ENCODE peak calls at places on chromosome X, in eight cellular contexts. One of them, this sample, is unnamed. For H3K4me1, the result is how much of the 10 kb centered on the place peaks cover.

GRCh38 chrX:1531106-1531890 is 5.7 kb downstream of the P2RY8 start:
- ATAC-seq in lung: no peak
- ATAC-seq in heart left ventricle: no peak
- ATAC-seq in foreskin keratinocyte: no peak
- ATAC-seq in upper lobe of left lung: no peak
- ATAC-seq in heart right ventricle: no peak
- ATAC-seq in HCT116: no peak
- ATAC-seq in A549: no peak
- ATAC-seq in this sample: no peak

GRCh38 chrX:132957211-132958085 is 981 bp downstream of the HS6ST2 start:
- ATAC-seq in lung: peak
- ATAC-seq in heart left ventricle: no peak
- ATAC-seq in foreskin keratinocyte: peak
- ATAC-seq in upper lobe of left lung: peak
- ATAC-seq in heart right ventricle: no peak
- ATAC-seq in HCT116: peak
- ATAC-seq in A549: peak
- ATAC-seq in this sample: no peak

GRCh38 chrX:108699368-108699767 is 37.0 kb downstream of the IRS4 start:
- ATAC-seq in lung: no peak
- ATAC-seq in heart left ventricle: no peak
- ATAC-seq in foreskin keratinocyte: peak
- ATAC-seq in upper lobe of left lung: no peak
- ATAC-seq in heart right ventricle: no peak
- ATAC-seq in HCT116: peak
- ATAC-seq in A549: peak
- ATAC-seq in this sample: no peak

GRCh38 chrX:43446752-43447151 is 209.3 kb upstream of the MAOA start:
- ATAC-seq in lung: no peak
- ATAC-seq in heart left ventricle: no peak
- ATAC-seq in foreskin keratinocyte: no peak
- ATAC-seq in upper lobe of left lung: no peak
- ATAC-seq in heart right ventricle: no peak
- ATAC-seq in HCT116: no peak
- ATAC-seq in A549: no peak
- ATAC-seq in this sample: no peak

GRCh38 chrX:100600769-100601168 is 16.0 kb downstream of the TNMD start:
- ATAC-seq in lung: no peak
- ATAC-seq in heart left ventricle: no peak
- ATAC-seq in foreskin keratinocyte: no peak
- ATAC-seq in upper lobe of left lung: no peak
- ATAC-seq in heart right ventricle: no peak
- ATAC-seq in HCT116: no peak
- ATAC-seq in A549: no peak
- ATAC-seq in this sample: no peak

GRCh38 chrX:57266275-57266674 is 20.2 kb upstream of the FAAH2 start:
- ATAC-seq in lung: no peak
- ATAC-seq in heart left ventricle: no peak
- ATAC-seq in foreskin keratinocyte: no peak
- ATAC-seq in upper lobe of left lung: no peak
- ATAC-seq in heart right ventricle: no peak
- ATAC-seq in HCT116: no peak
- ATAC-seq in A549: no peak
- ATAC-seq in this sample: no peak

GRCh38 chrX:68684291-68684918 is 36.9 kb downstream of the STARD8 start:
- ATAC-seq in lung: peak
- ATAC-seq in heart left ventricle: peak
- ATAC-seq in foreskin keratinocyte: peak
- ATAC-seq in upper lobe of left lung: peak
- ATAC-seq in heart right ventricle: peak
- ATAC-seq in HCT116: no peak
- ATAC-seq in A549: no peak
- ATAC-seq in this sample: peak

GRCh38 chrX:18577400-18577799 is 94.5 kb downstream of the RS1 start:
- ATAC-seq in lung: no peak
- ATAC-seq in heart left ventricle: peak
- ATAC-seq in foreskin keratinocyte: no peak
- ATAC-seq in upper lobe of left lung: no peak
- ATAC-seq in heart right ventricle: no peak
- ATAC-seq in HCT116: no peak
- ATAC-seq in A549: no peak
- ATAC-seq in this sample: no peak

GRCh38 chrX:68686684-68687045 is 39.2 kb downstream of the STARD8 start:
- ATAC-seq in lung: peak
- ATAC-seq in heart left ventricle: peak
- ATAC-seq in foreskin keratinocyte: peak
- ATAC-seq in upper lobe of left lung: peak
- ATAC-seq in heart right ventricle: peak
- ATAC-seq in HCT116: no peak
- ATAC-seq in A549: peak
- ATAC-seq in this sample: peak

GRCh38 chrX:68666580-68666979 is 19.1 kb downstream of the STARD8 start:
- ATAC-seq in lung: no peak
- ATAC-seq in heart left ventricle: peak
- ATAC-seq in foreskin keratinocyte: no peak
- ATAC-seq in upper lobe of left lung: peak
- ATAC-seq in heart right ventricle: peak
- ATAC-seq in HCT116: no peak
- ATAC-seq in A549: no peak
- ATAC-seq in this sample: peak

GRCh38 chrX:76014321-76014720 is 158.5 kb upstream of the PBDC1 start:
- ATAC-seq in lung: no peak
- ATAC-seq in heart left ventricle: no peak
- ATAC-seq in foreskin keratinocyte: no peak
- ATAC-seq in upper lobe of left lung: no peak
- ATAC-seq in heart right ventricle: no peak
- ATAC-seq in HCT116: no peak
- ATAC-seq in A549: no peak
- ATAC-seq in this sample: no peak

GRCh38 chrX:12791253-12792228 is at the start of gene PRPS2:
- ATAC-seq in lung: peak
- ATAC-seq in heart left ventricle: peak
- ATAC-seq in foreskin keratinocyte: peak
- ATAC-seq in upper lobe of left lung: peak
- ATAC-seq in heart right ventricle: peak
- ATAC-seq in HCT116: peak
- ATAC-seq in A549: peak
- ATAC-seq in this sample: peak

GRCh38 chrX:47628980-47629379 is 750 bp downstream of the CFP start:
- ATAC-seq in lung: no peak
- ATAC-seq in heart left ventricle: no peak
- ATAC-seq in foreskin keratinocyte: no peak
- ATAC-seq in upper lobe of left lung: no peak
- ATAC-seq in heart right ventricle: no peak
- ATAC-seq in HCT116: peak
- ATAC-seq in A549: no peak
- ATAC-seq in this sample: no peak

GRCh38 chrX:1493317-1493856 is 40.7 kb upstream of the ASMTL start:
- ATAC-seq in lung: no peak
- ATAC-seq in heart left ventricle: peak
- ATAC-seq in foreskin keratinocyte: no peak
- ATAC-seq in upper lobe of left lung: no peak
- ATAC-seq in heart right ventricle: peak
- ATAC-seq in HCT116: no peak
- ATAC-seq in A549: no peak
- ATAC-seq in this sample: no peak

GRCh38 chrX:8808661-8809060 is 7.5 kb upstream of the FAM9A start:
- ATAC-seq in lung: no peak
- ATAC-seq in heart left ventricle: no peak
- ATAC-seq in foreskin keratinocyte: no peak
- ATAC-seq in upper lobe of left lung: no peak
- ATAC-seq in heart right ventricle: no peak
- ATAC-seq in HCT116: no peak
- ATAC-seq in A549: no peak
- ATAC-seq in this sample: no peak

GRCh38 chrX:109839694-109840358 is 106.8 kb upstream of the ACSL4 start:
- ATAC-seq in lung: no peak
- ATAC-seq in heart left ventricle: peak
- ATAC-seq in foreskin keratinocyte: peak
- ATAC-seq in upper lobe of left lung: peak
- ATAC-seq in heart right ventricle: peak
- ATAC-seq in HCT116: peak
- ATAC-seq in A549: peak
- ATAC-seq in this sample: peak

GRCh38 chrX:74291577-74291963 is 12.4 kb upstream of the ZCCHC13 start:
- ATAC-seq in lung: peak
- ATAC-seq in heart left ventricle: no peak
- ATAC-seq in foreskin keratinocyte: no peak
- ATAC-seq in upper lobe of left lung: no peak
- ATAC-seq in heart right ventricle: no peak
- ATAC-seq in HCT116: no peak
- ATAC-seq in A549: no peak
- ATAC-seq in this sample: no peak

GRCh38 chrX:44235534-44235933 is 107.9 kb downstream of the EFHC2 start:
- ATAC-seq in lung: no peak
- ATAC-seq in heart left ventricle: no peak
- ATAC-seq in foreskin keratinocyte: no peak
- ATAC-seq in upper lobe of left lung: no peak
- ATAC-seq in heart right ventricle: no peak
- ATAC-seq in HCT116: no peak
- ATAC-seq in A549: no peak
- ATAC-seq in this sample: no peak

GRCh38 chrX:40090050-40090804 is 7.5 kb downstream of the BCOR start:
- ATAC-seq in lung: peak
- ATAC-seq in heart left ventricle: peak
- ATAC-seq in foreskin keratinocyte: no peak
- ATAC-seq in upper lobe of left lung: peak
- ATAC-seq in heart right ventricle: peak
- ATAC-seq in HCT116: peak
- ATAC-seq in A549: no peak
- ATAC-seq in this sample: peak

GRCh38 chrX:40090961-40091360 is 6.8 kb downstream of the BCOR start:
- ATAC-seq in lung: no peak
- ATAC-seq in heart left ventricle: no peak
- ATAC-seq in foreskin keratinocyte: no peak
- ATAC-seq in upper lobe of left lung: no peak
- ATAC-seq in heart right ventricle: no peak
- ATAC-seq in HCT116: no peak
- ATAC-seq in A549: no peak
- ATAC-seq in this sample: no peak

GRCh38 chrX:40088299-40088625 is 9.5 kb downstream of the BCOR start:
- ATAC-seq in lung: no peak
- ATAC-seq in heart left ventricle: no peak
- ATAC-seq in foreskin keratinocyte: no peak
- ATAC-seq in upper lobe of left lung: no peak
- ATAC-seq in heart right ventricle: no peak
- ATAC-seq in HCT116: no peak
- ATAC-seq in A549: no peak
- ATAC-seq in this sample: no peak

GRCh38 chrX:40087574-40088298 is 10.0 kb downstream of the BCOR start:
- ATAC-seq in lung: no peak
- ATAC-seq in heart left ventricle: no peak
- ATAC-seq in foreskin keratinocyte: no peak
- ATAC-seq in upper lobe of left lung: no peak
- ATAC-seq in heart right ventricle: no peak
- ATAC-seq in HCT116: no peak
- ATAC-seq in A549: no peak
- ATAC-seq in this sample: no peak

GRCh38 chrX:40088803-40089540 is 8.8 kb downstream of the BCOR start:
- ATAC-seq in lung: no peak
- ATAC-seq in heart left ventricle: no peak
- ATAC-seq in foreskin keratinocyte: no peak
- ATAC-seq in upper lobe of left lung: no peak
- ATAC-seq in heart right ventricle: no peak
- ATAC-seq in HCT116: no peak
- ATAC-seq in A549: no peak
- ATAC-seq in this sample: no peak
- H3K4me1 ChIP-seq in lung: under half
- H3K4me1 ChIP-seq in heart left ventricle: under half
- H3K4me1 ChIP-seq in foreskin keratinocyte: under half
- H3K4me1 ChIP-seq in upper lobe of left lung: half or more
- H3K4me1 ChIP-seq in heart right ventricle: under half
- H3K4me1 ChIP-seq in HCT116: half or more
- H3K4me1 ChIP-seq in A549: under half
- H3K4me1 ChIP-seq in this sample: half or more

GRCh38 chrX:96729053-96729452 is 44.4 kb downstream of the DIAPH2 start:
- ATAC-seq in lung: no peak
- ATAC-seq in heart left ventricle: no peak
- ATAC-seq in foreskin keratinocyte: no peak
- ATAC-seq in upper lobe of left lung: no peak
- ATAC-seq in heart right ventricle: no peak
- ATAC-seq in HCT116: no peak
- ATAC-seq in A549: no peak
- ATAC-seq in this sample: no peak

DNA sequence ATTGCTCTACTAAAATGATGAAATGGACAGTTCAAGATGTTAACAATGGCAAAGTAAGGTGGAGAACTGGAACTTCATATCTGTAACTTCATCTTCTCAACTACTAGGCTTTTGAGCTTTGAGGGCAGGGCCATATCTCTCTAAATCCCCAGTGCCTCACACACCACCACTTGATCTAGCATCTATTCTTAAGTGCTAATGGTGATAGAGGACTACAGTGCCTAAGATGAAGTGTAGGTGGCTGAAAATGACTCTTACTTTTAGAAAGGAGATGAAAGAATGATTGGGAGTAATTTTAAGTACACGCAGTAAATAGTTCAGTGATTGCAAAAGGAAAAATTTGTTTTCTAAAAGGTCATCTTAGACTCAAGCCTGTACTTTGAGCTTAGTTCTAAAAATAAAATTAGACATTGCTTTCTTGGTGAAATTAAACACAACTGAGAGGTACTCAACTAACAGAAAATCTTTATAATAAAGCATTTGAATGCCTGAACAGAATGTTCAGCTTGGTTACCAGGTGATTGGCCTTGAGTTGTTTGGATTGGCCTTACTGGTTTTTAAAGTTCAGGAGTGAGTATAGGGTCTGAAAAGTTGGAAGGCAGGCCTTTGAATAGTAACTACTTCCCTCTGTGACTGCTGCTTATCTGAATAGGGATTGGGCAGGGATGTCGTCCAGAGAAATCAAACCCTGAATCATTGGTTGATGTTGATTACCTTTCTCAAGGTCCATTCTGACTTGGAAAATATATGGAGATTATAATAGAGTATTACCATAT is 45.4 kb downstream of the DIAPH2 start:
- ATAC-seq in lung: peak
- ATAC-seq in heart left ventricle: no peak
- ATAC-seq in foreskin keratinocyte: no peak
- ATAC-seq in upper lobe of left lung: no peak
- ATAC-seq in heart right ventricle: no peak
- ATAC-seq in HCT116: no peak
- ATAC-seq in A549: no peak
- ATAC-seq in this sample: no peak
- TF ChIP-seq CTCF in lung: no peak
- TF ChIP-seq CTCF in heart left ventricle: no peak
- TF ChIP-seq CTCF in foreskin keratinocyte: no peak
- TF ChIP-seq CTCF in upper lobe of left lung: no peak
- TF ChIP-seq CTCF in heart right ventricle: no peak
- TF ChIP-seq CTCF in HCT116: no peak
- TF ChIP-seq CTCF in A549: no peak
- TF ChIP-seq CTCF in this sample: no peak

GRCh38 chrX:20211261-20211786 is 55.4 kb downstream of the RPS6KA3 start:
- ATAC-seq in lung: no peak
- ATAC-seq in heart left ventricle: no peak
- ATAC-seq in foreskin keratinocyte: no peak
- ATAC-seq in upper lobe of left lung: no peak
- ATAC-seq in heart right ventricle: no peak
- ATAC-seq in HCT116: no peak
- ATAC-seq in A549: no peak
- ATAC-seq in this sample: no peak
- H3K4me1 ChIP-seq in lung: under half
- H3K4me1 ChIP-seq in heart left ventricle: under half
- H3K4me1 ChIP-seq in foreskin keratinocyte: under half
- H3K4me1 ChIP-seq in upper lobe of left lung: under half
- H3K4me1 ChIP-seq in heart right ventricle: under half
- H3K4me1 ChIP-seq in HCT116: under half
- H3K4me1 ChIP-seq in A549: under half
- H3K4me1 ChIP-seq in this sample: under half

GRCh38 chrX:153365670-153366069 is 31.7 kb downstream of the ZNF275 start:
- ATAC-seq in lung: no peak
- ATAC-seq in heart left ventricle: no peak
- ATAC-seq in foreskin keratinocyte: no peak
- ATAC-seq in upper lobe of left lung: no peak
- ATAC-seq in heart right ventricle: no peak
- ATAC-seq in HCT116: no peak
- ATAC-seq in A549: no peak
- ATAC-seq in this sample: no peak
- TF ChIP-seq CTCF in lung: no peak
- TF ChIP-seq CTCF in heart left ventricle: no peak
- TF ChIP-seq CTCF in foreskin keratinocyte: no peak
- TF ChIP-seq CTCF in upper lobe of left lung: no peak
- TF ChIP-seq CTCF in heart right ventricle: no peak
- TF ChIP-seq CTCF in HCT116: no peak
- TF ChIP-seq CTCF in A549: no peak
- TF ChIP-seq CTCF in this sample: no peak